ENCODE peak calls at places on chromosome 15, in five cellular contexts. Y, H, K, B and E are unnamed samples.

GRCh38 chr15:88465633-88466219 is 1.5 kb downstream of the MRPL46 start:
- DNase-seq in Y (no peak), K (peak), B (peak), H (peak), E (peak)

GRCh38 chr15:25175033-25175788 is 220.4 kb downstream of the SNRPN start:
- DNase-seq in H (no peak), K (no peak), B (no peak), Y (peak), E (no peak)

GRCh38 chr15:80597081-80597480 is 98.0 kb upstream of the ABHD17C start:
- DNase-seq in K (no peak), Y (no peak), H (no peak), B (no peak), E (no peak)

GRCh38 chr15:100116416-100117190 is 225.2 kb downstream of the ADAMTS17 start:
- DNase-seq in B (no peak), Y (no peak), K (no peak), H (no peak), E (no peak)

GRCh38 chr15:60137711-60138396 is 133.7 kb downstream of the FOXB1 start:
- DNase-seq in H (peak), B (peak), Y (no peak), K (peak), E (peak)

GRCh38 chr15:28885630-28886430 is at the start of gene APBA2:
- DNase-seq in Y (no peak), H (peak), B (no peak), K (peak), E (no peak)

GRCh38 chr15:85024509-85025336 is 43.1 kb downstream of the PDE8A start:
- DNase-seq in B (peak), Y (no peak), H (peak), K (peak), E (peak)

GRCh38 chr15:43246261-43246764 is 20.4 kb downstream of the TGM5 start:
- DNase-seq in H (no peak), K (no peak), B (no peak), Y (no peak), E (no peak)

GRCh38 chr15:67013696-67014095 is 51.7 kb upstream of the SMAD3 start:
- DNase-seq in Y (no peak), H (peak), B (peak), K (no peak), E (peak)

GRCh38 chr15:41031232-41032078 is 78.2 kb downstream of the CHAC1 start:
- DNase-seq in Y (no peak), B (no peak), K (no peak), H (peak), E (no peak)

GRCh38 chr15:65066635-65067333 is 1.0 kb downstream of the RASL12 start:
- DNase-seq in Y (no peak), K (no peak), B (no peak), H (no peak), E (no peak)